ENCODE peak calls at places on chromosomes 16 and 17, in seven cellular contexts. M is AG04449, T is fibroblast of mammary gland, Y is upper lobe of right lung, K is iPS DF 6.9, I is lower leg skin, W is skeletal muscle cell. E is an unnamed sample.
A peak's percentile ranks its signal among the peaks of the same experiment; 100 is the strongest.

GRCh38 chr17:50593321-50593720 is 32.8 kb downstream of the CACNA1G start:
- DNase-seq in K (no peak), I (no peak), M (no peak), Y (peak; percentile 86), W (no peak), T (no peak), E (no peak)

GRCh38 chr17:65987988-65988387 is 203.9 kb downstream of the CEP112 start:
- DNase-seq in I (no peak), K (peak; percentile 31), T (peak; percentile 48), M (no peak), Y (no peak), W (no peak), E (peak; percentile 17)

GRCh38 chr17:5282639-5283217 is 644 bp downstream of the RABEP1 start:
- DNase-seq in W (no peak), K (no peak), I (no peak), M (no peak), Y (peak; percentile 76), T (no peak), E (no peak)

GRCh38 chr16:678858-679807 is 1.1 kb upstream of the STUB1 start:
- DNase-seq in K (no peak), T (peak; percentile 38), W (no peak), Y (peak; percentile 86), I (peak; percentile 62), M (no peak), E (peak; percentile 47)

GRCh38 chr17:32487460-32488176 is 825 bp downstream of the CDK5R1 start:
- DNase-seq in W (no peak), T (no peak), I (no peak), Y (peak; percentile 63), M (no peak), K (no peak), E (no peak)

GRCh38 chr16:88451586-88452484 is 1.2 kb upstream of the ZFPM1 start:
- DNase-seq in I (no peak), W (no peak), M (no peak), K (no peak), Y (no peak), T (no peak), E (no peak)

GRCh38 chr16:53091508-53092211 is 36.9 kb downstream of the CHD9 start:
- DNase-seq in Y (no peak), I (peak; percentile 83), W (peak; percentile 97), T (peak; percentile 99), M (peak; percentile 81), K (no peak), E (no peak)

GRCh38 chr17:74098378-74099024 is 105.0 kb upstream of the RPL38 start:
- DNase-seq in M (no peak), K (no peak), T (no peak), I (no peak), W (no peak), Y (peak; percentile 3), E (no peak)

GRCh38 chr17:77963441-77963840 is 4.9 kb downstream of the TNRC6C start:
- DNase-seq in T (peak; percentile 91), M (peak; percentile 88), W (peak; percentile 95), K (no peak), Y (no peak), I (no peak), E (peak; percentile 98)

GRCh38 chr17:47621293-47622178 is 28.2 kb upstream of the KPNB1 start:
- DNase-seq in Y (no peak), M (peak; percentile 61), I (no peak), W (peak; percentile 85), K (peak; percentile 45), T (peak; percentile 88), E (no peak)

GRCh38 chr17:34257299-34257985 is 2.4 kb downstream of the CCL2 start:
- DNase-seq in I (no peak), K (no peak), M (no peak), Y (no peak), W (no peak), T (no peak), E (no peak)

GRCh38 chr17:57108656-57109392 is 23.8 kb downstream of the AKAP1 start:
- DNase-seq in I (no peak), W (no peak), K (no peak), M (no peak), T (no peak), Y (no peak), E (no peak)

GRCh38 chr17:49472527-49472926 is 22.6 kb upstream of the NGFR start:
- DNase-seq in K (no peak), M (no peak), W (no peak), T (no peak), Y (no peak), I (no peak), E (no peak)

GRCh38 chr17:70307430-70307829 is 138.1 kb downstream of the KCNJ2 start:
- DNase-seq in Y (no peak), T (peak; percentile 27), I (no peak), K (no peak), W (peak; percentile 92), M (no peak), E (no peak)

GRCh38 chr16:83215417-83216001 is 588.7 kb downstream of the CDH13 start:
- DNase-seq in K (peak; percentile 73), W (no peak), T (peak; percentile 41), Y (no peak), I (no peak), M (no peak), E (peak; percentile 40)

GRCh38 chr16:53465606-53466290 is 31.5 kb downstream of the RBL2 start:
- DNase-seq in W (peak; percentile 46), T (peak; percentile 76), K (no peak), M (peak; percentile 33), I (no peak), Y (no peak), E (no peak)

GRCh38 chr16:167117-167462 is 1.3 kb downstream of the HBM start:
- DNase-seq in K (no peak), Y (no peak), M (no peak), T (no peak), W (no peak), I (no peak), E (no peak)

GRCh38 chr17:15233971-15234370 is 31.2 kb downstream of the PMP22 start:
- DNase-seq in W (no peak), K (no peak), Y (no peak), M (no peak), T (no peak), I (no peak), E (no peak)

GRCh38 chr16:46803373-46803772 is 27.6 kb downstream of the C16orf87 start:
- DNase-seq in I (no peak), M (no peak), K (no peak), W (no peak), Y (no peak), T (no peak), E (no peak)
- H3K4me3 ChIP-seq in I (no peak overlapping the region), M (no peak overlapping the region), K (no peak overlapping the region), W (no peak overlapping the region), Y (no peak overlapping the region), T (no peak overlapping the region), E (no peak overlapping the region)

GRCh38 chr17:80265205-80266068 is 4.8 kb downstream of the RNF213 start:
- DNase-seq in T (peak; percentile 28), M (no peak), W (no peak), I (no peak), K (no peak), Y (peak; percentile 71), E (no peak)

GRCh38 chr17:80263253-80264047 is 2.8 kb downstream of the RNF213 start:
- DNase-seq in W (peak; percentile 60), I (peak; percentile 89), K (no peak), T (peak; percentile 88), M (peak; percentile 42), Y (peak; percentile 87), E (peak; percentile 91)

GRCh38 chr17:80264048-80264792 is 3.6 kb downstream of the RNF213 start:
- DNase-seq in W (no peak), K (no peak), I (no peak), M (no peak), Y (peak; percentile 78), T (no peak), E (peak; percentile 80)

GRCh38 chr17:80262775-80263244 is 2.2 kb downstream of the RNF213 start:
- DNase-seq in T (no peak), I (no peak), K (no peak), M (no peak), W (no peak), Y (peak; percentile 65), E (no peak)

GRCh38 chr17:80264793-80265075 is 4.1 kb downstream of the RNF213 start:
- DNase-seq in Y (no peak), K (no peak), M (no peak), T (no peak), W (no peak), I (no peak), E (no peak)
- H3K4me3 ChIP-seq in Y (peak overlapping the region; percentile 61), K (no peak overlapping the region), M (no peak overlapping the region), T (no peak overlapping the region), W (no peak overlapping the region), I (no peak overlapping the region), E (peak overlapping the region; percentile 87)

DNA sequence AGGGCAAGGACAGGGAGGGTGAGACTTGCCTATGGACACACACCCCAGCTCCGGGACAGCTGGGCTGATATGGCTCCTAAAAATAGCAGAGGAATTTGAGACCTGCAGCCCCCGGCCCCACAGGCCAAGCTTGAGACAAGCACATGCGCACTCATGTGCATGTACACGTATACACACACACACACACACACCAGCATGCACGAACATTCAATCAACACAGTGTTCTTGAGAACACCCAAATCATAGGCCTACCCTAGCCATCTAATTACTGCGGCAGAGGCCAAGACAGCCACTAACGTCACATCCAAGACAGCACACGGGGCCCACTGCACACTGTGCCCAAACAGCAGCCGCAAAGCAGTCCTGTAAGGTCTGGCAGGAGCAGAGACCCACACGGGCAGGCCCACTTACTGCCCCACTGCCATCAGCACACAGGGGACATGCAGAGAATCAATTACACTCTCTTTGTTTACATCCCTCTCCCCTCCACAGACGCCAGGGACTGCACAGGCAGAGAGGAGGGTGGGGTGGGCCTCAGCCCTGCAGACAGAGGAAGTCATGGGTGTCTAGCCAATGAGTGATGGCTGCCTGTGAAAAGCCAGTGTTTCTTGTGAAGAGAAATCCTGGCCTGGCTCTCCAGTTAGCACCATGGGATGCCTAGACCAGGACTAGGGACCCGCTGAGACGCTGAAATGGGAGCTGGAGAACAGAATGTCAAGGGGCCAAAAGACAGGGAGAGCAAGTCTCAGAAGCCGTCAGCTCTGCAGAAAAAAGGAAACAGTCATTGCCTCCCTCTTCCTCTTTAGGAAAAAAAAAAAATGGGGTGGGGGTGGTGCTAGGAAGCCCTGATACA is 39.3 kb downstream of the MYO18A start:
- DNase-seq in M (no peak), T (no peak), Y (no peak), I (no peak), K (no peak), W (no peak), E (peak; percentile 63)
- H3K4me3 ChIP-seq in M (peak overlapping the region; percentile 49), T (peak overlapping the region; percentile 49), Y (peak overlapping the region; percentile 47), I (no peak overlapping the region), K (no peak overlapping the region), W (peak overlapping the region; percentile 39), E (peak overlapping the region; percentile 85)

GRCh38 chr16:56611281-56611833 is 3.0 kb downstream of the MT2A start:
- DNase-seq in M (no peak), K (no peak), T (peak; percentile 86), W (no peak), Y (no peak), I (no peak), E (no peak)

GRCh38 chr16:56609463-56609921 is 1.1 kb downstream of the MT2A start:
- DNase-seq in Y (no peak), T (peak; percentile 92), M (peak; percentile 60), W (peak; percentile 66), K (no peak), I (peak; percentile 79), E (peak; percentile 77)

GRCh38 chr16:56608876-56609462 is 585 bp downstream of the MT2A start:
- DNase-seq in I (no peak), T (no peak), W (no peak), K (no peak), Y (no peak), M (no peak), E (no peak)

GRCh38 chr16:56610609-56611111 is 2.3 kb downstream of the MT2A start:
- DNase-seq in T (peak; percentile 73), M (no peak), Y (no peak), I (no peak), W (no peak), K (no peak), E (peak; percentile 37)

GRCh38 chr16:56610017-56610608 is 1.7 kb downstream of the MT2A start:
- DNase-seq in W (peak; percentile 94), K (no peak), Y (peak; percentile 82), I (peak; percentile 78), M (peak; percentile 78), T (peak; percentile 98), E (peak; percentile 37)
- H3K4me3 ChIP-seq in W (peak overlapping the region; percentile 81), K (no peak overlapping the region), Y (peak overlapping the region; percentile 75), I (no peak overlapping the region), M (peak overlapping the region; percentile 48), T (peak overlapping the region; percentile 81), E (peak overlapping the region; percentile 84)

E was measured in Jurkat, Clone E6-1.